ENCODE peak calls at places on chromosomes 16 and 17, in seven cellular contexts. U is stimulated activated CD4-positive, alpha-beta T cell treated with anti-CD3 and anti-CD28 coated beads, Interleukin-4, amount 100 ng/mL, for 4 hours; T is left lobe of liver; F is neural crest cell; M is NCI-H1105 treated with DMSO at 0.1 percent for 48 hours; V is aorta; L is erythroblast. E is an unnamed sample.

GRCh38 chr16:56671706-56672105 is 2.1 kb downstream of the MT1H start:
- DNase-seq in U (no peak), L (no peak), V (no peak), M (no peak), F (no peak), T (no peak), E (no peak)

GRCh38 chr17:56756536-56756935 is 77.2 kb downstream of the C17orf67 start:
- DNase-seq in L (no peak), T (no peak), V (no peak), M (no peak), F (no peak), U (no peak), E (no peak)

GRCh38 chr16:9138731-9139501 is 47.5 kb downstream of the HAPSTR1 start:
- DNase-seq in M (peak), T (peak), V (peak), L (peak), U (peak), F (peak), E (peak)

GRCh38 chr17:31329221-31329620 is 7.8 kb upstream of the EVI2A start:
- DNase-seq in L (no peak), F (no peak), U (no peak), V (no peak), M (no peak), T (no peak), E (no peak)

GRCh38 chr17:79325707-79326106 is 251.1 kb downstream of the ENGASE start:
- DNase-seq in L (no peak), U (no peak), T (no peak), V (no peak), F (peak), M (no peak), E (peak)

GRCh38 chr17:66518677-66519076 is 216.3 kb downstream of the PRKCA start:
- DNase-seq in V (no peak), M (peak), U (no peak), F (no peak), T (no peak), L (no peak), E (no peak)

GRCh38 chr16:66295191-66295590 is 71.3 kb upstream of the CDH5 start:
- DNase-seq in T (peak), M (no peak), F (no peak), U (no peak), L (no peak), V (no peak), E (no peak)

GRCh38 chr16:67185003-67185865 is 1.5 kb upstream of the MATCAP1 start:
- DNase-seq in L (peak), M (peak), V (peak), U (peak), T (peak), F (peak), E (peak)

GRCh38 chr16:70522216-70523000 is 946 bp downstream of the COG4 start:
- DNase-seq in F (no peak), L (peak), V (no peak), M (no peak), T (no peak), U (no peak), E (no peak)

GRCh38 chr16:22814330-22815105 is 556 bp downstream of the HS3ST2 start:
- DNase-seq in F (no peak), M (peak), U (no peak), L (no peak), V (no peak), T (no peak), E (no peak)

GRCh38 chr16:23119570-23119969 is 29.7 kb downstream of the USP31 start:
- DNase-seq in L (no peak), U (no peak), M (no peak), V (no peak), T (no peak), F (no peak), E (no peak)

GRCh38 chr17:19371259-19372003 is 6.9 kb upstream of the MAPK7 start:
- DNase-seq in M (no peak), V (no peak), L (no peak), T (peak), U (no peak), F (no peak), E (no peak)

GRCh38 chr16:80981103-80981502 is 25.6 kb downstream of the CMC2 start:
- DNase-seq in M (no peak), L (no peak), F (no peak), U (no peak), T (peak), V (no peak), E (no peak)

GRCh38 chr17:8393470-8394231 is 4.0 kb downstream of the RNF222 start:
- DNase-seq in M (no peak), L (no peak), V (peak), F (no peak), T (no peak), U (no peak), E (no peak)

GRCh38 chr17:30337393-30337999 is 3.6 kb upstream of the TMIGD1 start:
- DNase-seq in V (no peak), F (no peak), M (no peak), U (no peak), L (no peak), T (peak), E (no peak)

GRCh38 chr17:7419833-7420610 is at the start of gene SPEM1:
- DNase-seq in L (no peak), F (peak), V (no peak), T (no peak), M (no peak), U (no peak), E (no peak)

GRCh38 chr16:27113341-27113841 is 46.7 kb downstream of the C16orf82 start:
- DNase-seq in U (no peak), F (no peak), M (no peak), L (no peak), T (no peak), V (no peak), E (no peak)

GRCh38 chr17:72118588-72119279 is 2.1 kb upstream of the SOX9 start:
- DNase-seq in V (peak), F (peak), U (no peak), T (peak), M (peak), L (peak), E (peak)

GRCh38 chr17:60627113-60627512 is 27.1 kb downstream of the PPM1D start:
- DNase-seq in V (no peak), M (no peak), U (no peak), T (no peak), L (no peak), F (no peak), E (no peak)

GRCh38 chr17:9612016-9612415 is 33.3 kb upstream of the USP43 start:
- DNase-seq in M (no peak), F (no peak), V (no peak), T (no peak), L (no peak), U (no peak), E (no peak)

GRCh38 chr17:64200080-64201042 is 62.7 kb downstream of the TEX2 start:
- DNase-seq in L (peak), V (no peak), F (no peak), M (no peak), U (no peak), T (no peak), E (no peak)

GRCh38 chr16:66320774-66321173 is 45.7 kb upstream of the CDH5 start:
- DNase-seq in V (no peak), M (no peak), T (no peak), L (no peak), F (no peak), U (no peak), E (no peak)

E was measured in OCI-M1.